ENCODE peak calls at places on chromosome 6, in eight cellular contexts. K, P, O, F, L, D, N and W are unnamed samples.

GRCh38 chr6:30570760-30571084 is 520 bp upstream of the ABCF1 start:
- DNase-seq in N (no peak), K (no peak), O (no peak), D (peak; percentile 11), P (no peak), F (no peak), L (no peak), W (no peak)

GRCh38 chr6:144408151-144408550 is 123.0 kb downstream of the UTRN start:
- DNase-seq in F (no peak), K (peak; percentile 57), P (peak; percentile 72), D (peak; percentile 9), L (no peak), N (no peak), O (no peak), W (peak; percentile 61)

GRCh38 chr6:39088331-39088730 is 26.7 kb downstream of the SAYSD1 start:
- DNase-seq in P (no peak), L (peak; percentile 24), N (no peak), O (peak; percentile 31), K (no peak), F (no peak), D (peak; percentile 93), W (peak; percentile 36)

GRCh38 chr6:127365874-127366273 is 22.5 kb upstream of the ECHDC1 start:
- DNase-seq in L (no peak), P (no peak), F (no peak), K (no peak), D (no peak), N (no peak), O (no peak), W (no peak)

GRCh38 chr6:22306741-22307466 is 10.1 kb upstream of the PRL start:
- DNase-seq in P (no peak), F (no peak), O (no peak), K (no peak), N (no peak), L (no peak), D (no peak), W (no peak)

GRCh38 chr6:110567957-110568696 is 91.7 kb upstream of the SLC22A16 start:
- DNase-seq in P (no peak), F (no peak), N (no peak), K (no peak), O (no peak), D (no peak), L (no peak), W (no peak)

GRCh38 chr6:36958775-36959554 is 4.4 kb downstream of the PI16 start:
- DNase-seq in P (peak; percentile 61), N (no peak), F (peak; percentile 34), K (no peak), O (no peak), L (no peak), D (no peak), W (no peak)

GRCh38 chr6:170095273-170095976 is 195.5 kb downstream of the DLL1 start:
- DNase-seq in D (no peak), N (no peak), F (no peak), P (peak; percentile 55), L (peak; percentile 9), K (peak; percentile 53), O (no peak), W (no peak)

GRCh38 chr6:136989591-136990578 is 54.9 kb downstream of the IL20RA start:
- DNase-seq in K (no peak), P (no peak), N (no peak), F (no peak), D (peak; percentile 58), O (no peak), L (no peak), W (peak; percentile 48)

GRCh38 chr6:108561742-108562502 is 1.2 kb downstream of the FOXO3 start:
- DNase-seq in D (peak; percentile 60), L (peak; percentile 34), K (peak; percentile 71), O (no peak), F (no peak), N (no peak), P (peak; percentile 73), W (peak; percentile 31)

GRCh38 chr6:13633343-13633742 is 18.2 kb downstream of the NOL7 start:
- DNase-seq in N (no peak), D (no peak), P (no peak), K (no peak), L (no peak), O (no peak), F (no peak), W (no peak)

GRCh38 chr6:84453499-84453898 is 226.1 kb upstream of the CEP162 start:
- DNase-seq in D (no peak), F (no peak), L (no peak), K (no peak), N (no peak), P (no peak), O (no peak), W (no peak)

GRCh38 chr6:33860706-33861474 is 57.1 kb upstream of the MLN start:
- DNase-seq in L (no peak), K (peak; percentile 29), P (no peak), N (no peak), D (no peak), O (no peak), F (no peak), W (no peak)

GRCh38 chr6:136051140-136051775 is 198.9 kb downstream of the MTFR2 start:
- DNase-seq in N (no peak), P (no peak), K (no peak), L (no peak), F (no peak), O (peak; percentile 33), D (no peak), W (no peak)

GRCh38 chr6:158041370-158041769 is 59.7 kb downstream of the SYNJ2 start:
- DNase-seq in O (no peak), K (no peak), D (no peak), F (no peak), L (peak; percentile 12), P (peak; percentile 74), N (no peak), W (peak; percentile 12)

GRCh38 chr6:39430968-39431523 is 108.5 kb upstream of the KCNK16 start:
- DNase-seq in F (peak; percentile 75), L (peak; percentile 78), N (peak; percentile 37), O (no peak), K (peak; percentile 85), P (peak; percentile 78), D (peak; percentile 29), W (peak; percentile 63)

GRCh38 chr6:107202876-107203468 is 87.7 kb upstream of the BEND3 start:
- DNase-seq in O (no peak), P (no peak), K (no peak), L (no peak), D (no peak), F (no peak), N (no peak), W (no peak)

GRCh38 chr6:50116390-50116789 is 66.7 kb upstream of the DEFB112 start:
- DNase-seq in P (no peak), L (no peak), F (no peak), K (no peak), O (no peak), D (no peak), N (no peak), W (no peak)

GRCh38 chr6:31125162-31125561 is 4.9 kb upstream of the CDSN start:
- DNase-seq in N (no peak), P (no peak), L (no peak), F (no peak), K (no peak), O (no peak), D (no peak), W (peak; percentile 44)

GRCh38 chr6:139577991-139578604 is 203.7 kb upstream of the CITED2 start:
- DNase-seq in P (no peak), O (no peak), K (no peak), D (no peak), F (no peak), N (no peak), L (no peak), W (no peak)

GRCh38 chr6:119428647-119429046 is 79.1 kb upstream of the MAN1A1 start:
- DNase-seq in F (no peak), O (no peak), K (no peak), N (no peak), P (no peak), L (no peak), D (no peak), W (no peak)

GRCh38 chr6:4924872-4925271 is 79.0 kb downstream of the RPP40 start:
- DNase-seq in N (no peak), O (no peak), D (no peak), P (no peak), F (no peak), K (no peak), L (no peak), W (no peak)

DNA sequence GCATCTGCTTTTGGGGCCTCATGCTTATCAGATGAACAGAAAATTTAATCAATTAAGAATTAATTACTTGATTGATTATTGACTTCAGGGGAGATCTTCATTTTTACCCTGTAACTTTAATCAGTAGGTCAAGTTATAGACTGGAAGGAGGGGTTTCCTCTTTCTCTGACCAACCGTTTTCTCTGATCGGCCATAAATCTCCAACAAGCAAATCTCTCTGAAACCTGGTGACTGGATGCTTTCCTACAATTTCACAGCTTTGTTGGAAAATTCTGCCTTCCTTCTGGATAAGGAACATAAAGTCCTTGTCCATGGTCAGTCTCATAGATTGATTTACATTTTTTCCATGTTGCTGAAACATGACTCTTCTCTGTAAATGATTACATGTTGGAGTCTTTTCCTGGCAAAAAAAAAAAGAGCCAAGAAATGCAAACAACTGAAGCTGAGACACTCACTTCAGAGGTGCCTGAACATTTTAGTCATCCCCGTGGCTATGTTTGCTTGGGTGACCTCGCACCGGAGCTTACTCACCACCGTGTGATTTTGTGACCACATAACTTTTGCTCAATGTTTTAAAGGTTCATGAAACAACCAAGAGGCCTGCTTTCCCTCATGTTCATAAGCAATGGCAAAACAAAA is 31.0 kb downstream of the IRF4 start:
- DNase-seq in K (no peak), F (no peak), P (no peak), O (peak; percentile 92), L (no peak), N (no peak), D (no peak), W (no peak)
- H3K27ac ChIP-seq in K (no peak overlapping the region), F (no peak overlapping the region), P (no peak overlapping the region), O (peak overlapping the region; percentile 97), L (no peak overlapping the region), N (no peak overlapping the region), D (no peak overlapping the region), W (no peak overlapping the region)

GRCh38 chr6:115545410-115545986 is 515.2 kb downstream of the FRK start:
- DNase-seq in P (no peak), L (no peak), D (peak; percentile 81), K (peak; percentile 52), O (peak; percentile 6), F (no peak), N (no peak), W (no peak)
- H3K27ac ChIP-seq in P (no peak overlapping the region), L (no peak overlapping the region), D (no peak overlapping the region), K (no peak overlapping the region), O (no peak overlapping the region), F (no peak overlapping the region), N (no peak overlapping the region), W (no peak overlapping the region)

GRCh38 chr6:74606488-74607135 is 599.2 kb downstream of the COL12A1 start:
- DNase-seq in L (no peak), D (no peak), N (no peak), K (no peak), O (peak; percentile 59), F (no peak), P (no peak), W (no peak)
- H3K27ac ChIP-seq in L (peak overlapping the region; percentile 42), D (no peak overlapping the region), N (peak overlapping the region; percentile 65), K (peak overlapping the region; percentile 24), O (peak overlapping the region; percentile 88), F (no peak overlapping the region), P (peak overlapping the region; percentile 43), W (peak overlapping the region; percentile 66)

DNA sequence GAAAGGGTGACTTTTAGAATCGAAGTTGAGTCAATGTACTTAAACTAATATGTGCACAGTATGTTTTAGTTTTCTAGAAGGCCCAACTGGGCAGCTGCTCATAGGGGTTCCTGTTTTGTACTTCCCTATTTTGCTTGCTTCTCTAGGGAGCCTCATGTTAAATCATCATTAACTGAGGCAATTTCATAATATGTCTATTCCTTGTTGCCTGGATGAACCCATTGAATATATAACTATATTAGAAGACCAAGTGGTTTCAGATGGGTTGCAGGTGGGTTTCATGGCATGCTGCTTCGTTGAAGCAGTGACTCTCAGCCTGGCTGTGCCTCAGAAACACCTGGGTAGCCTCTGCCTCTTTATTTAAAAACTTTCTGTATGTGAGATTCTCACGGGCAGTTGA is 22.2 kb downstream of the CARMIL1 start:
- DNase-seq in O (no peak), D (no peak), K (no peak), N (no peak), L (no peak), F (no peak), P (no peak), W (no peak)
- H3K27ac ChIP-seq in O (peak overlapping the region; percentile 4), D (no peak overlapping the region), K (no peak overlapping the region), N (peak overlapping the region; percentile 72), L (no peak overlapping the region), F (no peak overlapping the region), P (peak overlapping the region; percentile 95), W (peak overlapping the region; percentile 59)